ENCODE peak calls at places on chromosomes 12 and 14, in nine cellular contexts. One of them, this sample, is unnamed.

GRCh38 chr12:69708649-69709048 is 9.5 kb upstream of the BEST3 start:
- DNase-seq in AG04450: no peak
- DNase-seq in dorsolateral prefrontal cortex: no peak
- DNase-seq in tibial artery: no peak
- DNase-seq in fibroblast of mammary gland: no peak
- DNase-seq in WERI-Rb-1: no peak
- DNase-seq in choroid plexus epithelial cell: no peak
- DNase-seq in hepatocyte: no peak
- DNase-seq in A673: no peak
- DNase-seq in this sample: no peak

GRCh38 chr12:121511931-121512330 is 68.9 kb downstream of the KDM2B start:
- DNase-seq in AG04450: no peak
- DNase-seq in dorsolateral prefrontal cortex: no peak
- DNase-seq in tibial artery: no peak
- DNase-seq in fibroblast of mammary gland: no peak
- DNase-seq in WERI-Rb-1: no peak
- DNase-seq in choroid plexus epithelial cell: no peak
- DNase-seq in hepatocyte: no peak
- DNase-seq in A673: no peak
- DNase-seq in this sample: no peak

GRCh38 chr14:52279405-52279804 is 11.9 kb downstream of the PTGDR start:
- DNase-seq in AG04450: no peak
- DNase-seq in dorsolateral prefrontal cortex: no peak
- DNase-seq in tibial artery: no peak
- DNase-seq in fibroblast of mammary gland: peak
- DNase-seq in WERI-Rb-1: no peak
- DNase-seq in choroid plexus epithelial cell: peak
- DNase-seq in hepatocyte: no peak
- DNase-seq in A673: no peak
- DNase-seq in this sample: peak

GRCh38 chr12:39467432-39467870 is 24.5 kb upstream of the KIF21A start:
- DNase-seq in AG04450: no peak
- DNase-seq in dorsolateral prefrontal cortex: no peak
- DNase-seq in tibial artery: no peak
- DNase-seq in fibroblast of mammary gland: peak
- DNase-seq in WERI-Rb-1: no peak
- DNase-seq in choroid plexus epithelial cell: peak
- DNase-seq in hepatocyte: no peak
- DNase-seq in A673: no peak
- DNase-seq in this sample: no peak

GRCh38 chr12:24728366-24728765 is 220.5 kb downstream of the BCAT1 start:
- DNase-seq in AG04450: no peak
- DNase-seq in dorsolateral prefrontal cortex: no peak
- DNase-seq in tibial artery: no peak
- DNase-seq in fibroblast of mammary gland: peak
- DNase-seq in WERI-Rb-1: no peak
- DNase-seq in choroid plexus epithelial cell: peak
- DNase-seq in hepatocyte: peak
- DNase-seq in A673: peak
- DNase-seq in this sample: peak

GRCh38 chr14:31489680-31490079 is 1.8 kb upstream of the GPR33 start:
- DNase-seq in AG04450: no peak
- DNase-seq in dorsolateral prefrontal cortex: no peak
- DNase-seq in tibial artery: no peak
- DNase-seq in fibroblast of mammary gland: no peak
- DNase-seq in WERI-Rb-1: no peak
- DNase-seq in choroid plexus epithelial cell: no peak
- DNase-seq in hepatocyte: no peak
- DNase-seq in A673: no peak
- DNase-seq in this sample: no peak

GRCh38 chr12:124727244-124727673 is 136.4 kb downstream of the SCARB1 start:
- DNase-seq in AG04450: no peak
- DNase-seq in dorsolateral prefrontal cortex: peak
- DNase-seq in tibial artery: peak
- DNase-seq in fibroblast of mammary gland: peak
- DNase-seq in WERI-Rb-1: no peak
- DNase-seq in choroid plexus epithelial cell: no peak
- DNase-seq in hepatocyte: no peak
- DNase-seq in A673: no peak
- DNase-seq in this sample: peak

GRCh38 chr14:91108941-91109611 is 4.8 kb upstream of the DGLUCY start:
- DNase-seq in AG04450: no peak
- DNase-seq in dorsolateral prefrontal cortex: no peak
- DNase-seq in tibial artery: no peak
- DNase-seq in fibroblast of mammary gland: no peak
- DNase-seq in WERI-Rb-1: no peak
- DNase-seq in choroid plexus epithelial cell: no peak
- DNase-seq in hepatocyte: no peak
- DNase-seq in A673: peak
- DNase-seq in this sample: peak

GRCh38 chr12:57631566-57632368 is 1.2 kb downstream of the B4GALNT1 start:
- DNase-seq in AG04450: no peak
- DNase-seq in dorsolateral prefrontal cortex: no peak
- DNase-seq in tibial artery: peak
- DNase-seq in fibroblast of mammary gland: no peak
- DNase-seq in WERI-Rb-1: peak
- DNase-seq in choroid plexus epithelial cell: no peak
- DNase-seq in hepatocyte: peak
- DNase-seq in A673: peak
- DNase-seq in this sample: no peak

GRCh38 chr12:52280796-52281560 is 6.5 kb downstream of the KRT86 start:
- DNase-seq in AG04450: peak
- DNase-seq in dorsolateral prefrontal cortex: no peak
- DNase-seq in tibial artery: peak
- DNase-seq in fibroblast of mammary gland: peak
- DNase-seq in WERI-Rb-1: no peak
- DNase-seq in choroid plexus epithelial cell: peak
- DNase-seq in hepatocyte: peak
- DNase-seq in A673: no peak
- DNase-seq in this sample: peak

GRCh38 chr12:109458771-109459208 is 18.3 kb downstream of the KCTD10 start:
- DNase-seq in AG04450: no peak
- DNase-seq in dorsolateral prefrontal cortex: no peak
- DNase-seq in tibial artery: no peak
- DNase-seq in fibroblast of mammary gland: peak
- DNase-seq in WERI-Rb-1: no peak
- DNase-seq in choroid plexus epithelial cell: peak
- DNase-seq in hepatocyte: no peak
- DNase-seq in A673: no peak
- DNase-seq in this sample: no peak

GRCh38 chr12:44509471-44509870 is 366.6 kb downstream of the NELL2 start:
- DNase-seq in AG04450: no peak
- DNase-seq in dorsolateral prefrontal cortex: no peak
- DNase-seq in tibial artery: no peak
- DNase-seq in fibroblast of mammary gland: no peak
- DNase-seq in WERI-Rb-1: no peak
- DNase-seq in choroid plexus epithelial cell: no peak
- DNase-seq in hepatocyte: no peak
- DNase-seq in A673: peak
- DNase-seq in this sample: no peak

GRCh38 chr12:22271036-22271435 is 63.5 kb downstream of the ST8SIA1 start:
- DNase-seq in AG04450: peak
- DNase-seq in dorsolateral prefrontal cortex: no peak
- DNase-seq in tibial artery: no peak
- DNase-seq in fibroblast of mammary gland: peak
- DNase-seq in WERI-Rb-1: no peak
- DNase-seq in choroid plexus epithelial cell: peak
- DNase-seq in hepatocyte: no peak
- DNase-seq in A673: no peak
- DNase-seq in this sample: peak

GRCh38 chr12:49279706-49280159 is 14.9 kb downstream of the TUBA1C start:
- DNase-seq in AG04450: no peak
- DNase-seq in dorsolateral prefrontal cortex: no peak
- DNase-seq in tibial artery: no peak
- DNase-seq in fibroblast of mammary gland: no peak
- DNase-seq in WERI-Rb-1: no peak
- DNase-seq in choroid plexus epithelial cell: no peak
- DNase-seq in hepatocyte: peak
- DNase-seq in A673: peak
- DNase-seq in this sample: peak

GRCh38 chr14:59823190-59823589 is 47.4 kb downstream of the RTN1 start:
- DNase-seq in AG04450: no peak
- DNase-seq in dorsolateral prefrontal cortex: no peak
- DNase-seq in tibial artery: no peak
- DNase-seq in fibroblast of mammary gland: no peak
- DNase-seq in WERI-Rb-1: no peak
- DNase-seq in choroid plexus epithelial cell: no peak
- DNase-seq in hepatocyte: no peak
- DNase-seq in A673: no peak
- DNase-seq in this sample: no peak

GRCh38 chr12:131831021-131831571 is 2.9 kb downstream of the MMP17 start:
- DNase-seq in AG04450: no peak
- DNase-seq in dorsolateral prefrontal cortex: no peak
- DNase-seq in tibial artery: peak
- DNase-seq in fibroblast of mammary gland: peak
- DNase-seq in WERI-Rb-1: peak
- DNase-seq in choroid plexus epithelial cell: no peak
- DNase-seq in hepatocyte: peak
- DNase-seq in A673: peak
- DNase-seq in this sample: peak

DNA sequence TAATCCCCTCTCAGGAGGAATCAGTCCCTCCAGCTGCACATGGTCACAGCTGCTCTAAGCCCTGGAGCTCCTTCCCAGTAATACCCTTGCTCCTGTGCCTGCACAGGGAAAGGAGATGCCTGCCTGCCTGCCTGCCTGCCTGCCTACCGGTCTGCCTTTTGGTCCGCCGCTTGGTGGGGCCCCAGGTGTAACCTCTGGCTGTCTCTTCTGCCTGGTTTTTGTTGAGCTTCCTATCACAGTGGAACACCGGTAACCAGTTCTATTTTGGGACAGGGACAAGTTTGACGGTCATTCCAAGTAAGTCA is 99.8 kb downstream of the DAD1 start:
- DNase-seq in AG04450: no peak
- DNase-seq in dorsolateral prefrontal cortex: no peak
- DNase-seq in tibial artery: no peak
- DNase-seq in fibroblast of mammary gland: no peak
- DNase-seq in WERI-Rb-1: peak
- DNase-seq in choroid plexus epithelial cell: no peak
- DNase-seq in hepatocyte: no peak
- DNase-seq in A673: no peak
- DNase-seq in this sample: no peak
- TF ChIP-seq CTCF in AG04450: no peak
- TF ChIP-seq CTCF in dorsolateral prefrontal cortex: no peak
- TF ChIP-seq CTCF in tibial artery: no peak
- TF ChIP-seq CTCF in fibroblast of mammary gland: no peak
- TF ChIP-seq CTCF in WERI-Rb-1: no peak
- TF ChIP-seq CTCF in choroid plexus epithelial cell: no peak
- TF ChIP-seq CTCF in hepatocyte: no peak
- TF ChIP-seq CTCF in A673: no peak
- TF ChIP-seq CTCF in this sample: no peak

DNA sequence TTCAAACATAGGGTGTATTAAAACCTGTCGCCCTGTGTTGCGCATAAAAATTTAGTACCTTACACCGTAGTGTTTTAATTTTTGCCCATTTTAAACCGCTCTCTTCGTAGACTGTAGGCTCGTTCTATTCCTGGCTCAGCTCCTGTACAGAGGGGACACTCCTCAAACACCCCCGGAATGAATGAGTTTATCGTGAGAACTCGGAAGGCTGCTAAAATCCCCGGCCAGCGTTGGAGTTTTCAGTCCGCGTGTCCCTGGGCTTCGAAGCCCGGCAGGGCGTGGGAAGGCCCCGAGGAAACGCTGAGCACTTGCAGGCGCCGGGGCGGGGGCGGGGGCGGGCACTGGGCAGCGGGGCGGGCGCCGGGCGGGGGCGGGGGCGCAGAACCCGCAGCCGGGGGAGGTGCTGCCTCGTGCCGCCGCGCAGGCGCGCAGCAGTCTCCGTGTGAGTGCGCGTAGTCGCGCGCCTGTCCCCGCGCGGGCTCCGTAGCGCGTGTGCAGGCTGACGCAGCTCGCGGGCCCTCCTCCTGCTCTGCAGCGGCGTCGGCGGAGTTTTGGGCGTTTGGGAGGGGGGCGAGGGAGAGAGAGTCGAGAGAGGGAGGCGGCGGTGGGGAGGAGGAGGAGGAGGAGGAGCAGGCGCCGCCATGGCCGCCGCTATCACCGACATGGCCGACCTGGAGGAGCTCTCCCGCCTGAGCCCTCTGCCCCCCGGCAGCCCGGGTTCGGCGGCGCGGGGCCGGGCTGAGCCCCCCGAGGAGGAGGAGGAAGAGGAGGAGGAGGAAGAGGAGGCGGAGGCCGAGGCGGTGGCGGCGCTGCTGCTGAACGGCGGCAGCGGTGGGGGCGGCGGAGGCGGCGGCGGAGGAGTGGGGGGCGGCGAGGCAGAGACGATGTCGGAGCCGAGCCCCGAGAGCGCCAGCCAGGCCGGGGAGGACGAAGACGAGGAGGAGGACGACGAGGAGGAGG is at the start of gene AEBP2:
- DNase-seq in AG04450: peak
- DNase-seq in dorsolateral prefrontal cortex: peak
- DNase-seq in tibial artery: peak
- DNase-seq in fibroblast of mammary gland: peak
- DNase-seq in WERI-Rb-1: peak
- DNase-seq in choroid plexus epithelial cell: peak
- DNase-seq in hepatocyte: peak
- DNase-seq in A673: peak
- DNase-seq in this sample: peak
- H3K4me3 ChIP-seq in AG04450: peak
- H3K4me3 ChIP-seq in dorsolateral prefrontal cortex: peak
- H3K4me3 ChIP-seq in tibial artery: peak
- H3K4me3 ChIP-seq in fibroblast of mammary gland: peak
- H3K4me3 ChIP-seq in WERI-Rb-1: peak
- H3K4me3 ChIP-seq in choroid plexus epithelial cell: peak
- H3K4me3 ChIP-seq in hepatocyte: peak
- H3K4me3 ChIP-seq in A673: peak
- H3K4me3 ChIP-seq in this sample: peak

DNA sequence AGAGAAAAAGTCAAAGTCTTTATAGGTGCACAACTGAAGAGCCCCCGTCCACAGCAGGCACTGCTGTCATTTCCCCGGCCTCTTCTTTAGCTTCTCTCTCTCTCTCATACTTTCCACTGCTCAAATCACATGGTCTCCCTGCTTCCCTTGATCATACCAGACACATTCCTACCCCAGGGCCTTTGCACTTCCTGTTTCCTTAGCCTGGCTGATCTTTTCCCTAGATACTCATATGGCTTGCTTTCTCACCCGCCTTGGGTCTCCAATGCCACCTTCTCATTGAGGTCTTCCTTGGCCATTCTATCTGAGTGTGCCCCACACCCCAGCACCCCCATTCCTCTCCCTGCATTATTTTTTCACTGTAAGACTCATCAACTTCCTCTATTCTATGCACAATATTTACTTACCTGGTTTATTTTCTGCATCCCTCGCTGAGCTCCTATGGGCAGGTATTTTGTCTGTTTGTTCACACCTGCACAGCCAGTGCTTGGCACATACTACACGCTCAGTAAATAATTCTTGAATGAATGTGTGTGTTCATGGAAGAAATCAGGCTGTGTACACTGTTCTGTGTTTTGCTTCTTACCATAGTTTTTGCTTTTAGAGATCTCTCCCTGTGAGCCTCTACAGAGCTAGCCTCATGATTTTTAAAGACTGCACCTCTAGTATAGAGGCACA is 31.9 kb downstream of the SERPINA1 start:
- DNase-seq in AG04450: no peak
- DNase-seq in dorsolateral prefrontal cortex: no peak
- DNase-seq in tibial artery: no peak
- DNase-seq in fibroblast of mammary gland: no peak
- DNase-seq in WERI-Rb-1: no peak
- DNase-seq in choroid plexus epithelial cell: peak
- DNase-seq in hepatocyte: no peak
- DNase-seq in A673: no peak
- DNase-seq in this sample: no peak
- TF ChIP-seq CTCF in AG04450: no peak
- TF ChIP-seq CTCF in dorsolateral prefrontal cortex: no peak
- TF ChIP-seq CTCF in tibial artery: no peak
- TF ChIP-seq CTCF in fibroblast of mammary gland: no peak
- TF ChIP-seq CTCF in WERI-Rb-1: no peak
- TF ChIP-seq CTCF in choroid plexus epithelial cell: no peak
- TF ChIP-seq CTCF in hepatocyte: no peak
- TF ChIP-seq CTCF in A673: no peak
- TF ChIP-seq CTCF in this sample: no peak

GRCh38 chr12:1692895-1693294 is 2.0 kb downstream of the ADIPOR2 start:
- DNase-seq in AG04450: no peak
- DNase-seq in dorsolateral prefrontal cortex: no peak
- DNase-seq in tibial artery: no peak
- DNase-seq in fibroblast of mammary gland: no peak
- DNase-seq in WERI-Rb-1: no peak
- DNase-seq in choroid plexus epithelial cell: no peak
- DNase-seq in hepatocyte: no peak
- DNase-seq in A673: no peak
- DNase-seq in this sample: no peak
- H3K4me3 ChIP-seq in AG04450: no peak
- H3K4me3 ChIP-seq in dorsolateral prefrontal cortex: peak
- H3K4me3 ChIP-seq in tibial artery: no peak
- H3K4me3 ChIP-seq in fibroblast of mammary gland: no peak
- H3K4me3 ChIP-seq in WERI-Rb-1: no peak
- H3K4me3 ChIP-seq in choroid plexus epithelial cell: no peak
- H3K4me3 ChIP-seq in hepatocyte: no peak
- H3K4me3 ChIP-seq in A673: peak
- H3K4me3 ChIP-seq in this sample: no peak

This sample was measured in epithelial cell of esophagus.